ENCODE peak calls at places on chromosomes 2 and 18, in five cellular contexts. Q, K, U, H and C are unnamed samples. For H3K27me3, the result is how much of the 10 kb centered on the place peaks cover.

GRCh38 chr2:146143971-146144370 is 1624.1 kb upstream of the ZEB2 start:
- DNase-seq in Q (no peak), K (no peak), U (no peak), H (no peak), C (no peak)

GRCh38 chr2:40760071-40760666 is 308.3 kb upstream of the SLC8A1 start:
- DNase-seq in Q (no peak), K (no peak), U (peak), H (peak), C (no peak)

GRCh38 chr18:11251229-11251890 is 102.0 kb upstream of the PIEZO2 start:
- DNase-seq in Q (no peak), K (no peak), U (no peak), H (no peak), C (no peak)

GRCh38 chr18:74897971-74898657 is 300.4 kb downstream of the ZNF407 start:
- DNase-seq in Q (no peak), K (no peak), U (no peak), H (no peak), C (no peak)

GRCh38 chr2:196801578-196801977 is 2.1 kb upstream of the GTF3C3 start:
- DNase-seq in Q (no peak), K (no peak), U (no peak), H (no peak), C (no peak)

GRCh38 chr2:33272001-33272400 is 204.4 kb upstream of the RASGRP3 start:
- DNase-seq in Q (no peak), K (no peak), U (no peak), H (no peak), C (no peak)

GRCh38 chr2:216049452-216049851 is 32.2 kb downstream of the PECR start:
- DNase-seq in Q (no peak), K (no peak), U (no peak), H (no peak), C (no peak)

GRCh38 chr2:234919711-234920110 is 32.1 kb upstream of the SH3BP4 start:
- DNase-seq in Q (no peak), K (no peak), U (no peak), H (no peak), C (no peak)

GRCh38 chr2:189204322-189204941 is 24.9 kb upstream of the COL5A2 start:
- DNase-seq in Q (no peak), K (no peak), U (peak), H (no peak), C (no peak)

GRCh38 chr2:240410808-240411207 is 24.7 kb upstream of the GPC1 start:
- DNase-seq in Q (no peak), K (no peak), U (no peak), H (no peak), C (no peak)

GRCh38 chr2:217844696-217845095 is 158.1 kb downstream of the TNS1 start:
- DNase-seq in Q (no peak), K (no peak), U (no peak), H (no peak), C (no peak)

GRCh38 chr2:20012282-20013060 is at the start of gene MATN3:
- DNase-seq in Q (peak), K (peak), U (no peak), H (peak), C (no peak)

GRCh38 chr2:130824492-130825061 is 12.1 kb upstream of the ARHGEF4 start:
- DNase-seq in Q (no peak), K (no peak), U (no peak), H (peak), C (peak)

GRCh38 chr2:8306530-8307351 is 375.1 kb upstream of the ID2 start:
- DNase-seq in Q (no peak), K (no peak), U (no peak), H (no peak), C (no peak)

GRCh38 chr2:95051636-95052035 is 26.1 kb downstream of the MAL start:
- DNase-seq in Q (no peak), K (no peak), U (no peak), H (no peak), C (no peak)

GRCh38 chr2:140128909-140129308 is 1348.7 kb upstream of the NXPH2 start:
- DNase-seq in Q (no peak), K (no peak), U (no peak), H (no peak), C (no peak)

GRCh38 chr2:45627911-45628310 is 16.8 kb upstream of the SRBD1 start:
- DNase-seq in Q (no peak), K (no peak), U (no peak), H (no peak), C (no peak)

GRCh38 chr2:84958135-84959044 is 12.6 kb upstream of the KCMF1 start:
- DNase-seq in Q (peak), K (no peak), U (peak), H (peak), C (no peak)

GRCh38 chr2:239897596-239898235 is 127.4 kb downstream of the NDUFA10 start:
- DNase-seq in Q (no peak), K (no peak), U (no peak), H (no peak), C (no peak)

GRCh38 chr18:64337018-64337417 is 188.1 kb upstream of the LINC00305 start:
- DNase-seq in Q (no peak), K (no peak), U (no peak), H (no peak), C (no peak)

GRCh38 chr2:61423714-61424113 is 47.2 kb downstream of the USP34 start:
- DNase-seq in Q (no peak), K (no peak), U (no peak), H (no peak), C (no peak)

GRCh38 chr2:69306897-69307695 is 79.9 kb downstream of the GFPT1 start:
- DNase-seq in Q (peak), K (peak), U (peak), H (peak), C (peak)

GRCh38 chr2:10304458-10305253 is 2.0 kb downstream of the HPCAL1 start:
- DNase-seq in Q (no peak), K (no peak), U (no peak), H (no peak), C (no peak)

GRCh38 chr2:284896-285492 is 2.9 kb downstream of the ALKAL2 start:
- DNase-seq in Q (no peak), K (no peak), U (no peak), H (no peak), C (no peak)

GRCh38 chr2:136785215-136785614 is 19.9 kb downstream of the THSD7B start:
- DNase-seq in Q (no peak), K (no peak), U (no peak), H (no peak), C (no peak)

GRCh38 chr2:159064446-159065301 is 96.2 kb downstream of the TANC1 start:
- DNase-seq in Q (no peak), K (no peak), U (no peak), H (peak), C (no peak)

GRCh38 chr2:98027535-98027934 is 31.8 kb upstream of the TMEM131 start:
- DNase-seq in Q (no peak), K (no peak), U (no peak), H (no peak), C (no peak)

GRCh38 chr2:183803596-183803995 is 679.4 kb downstream of the NUP35 start:
- DNase-seq in Q (no peak), K (no peak), U (no peak), H (no peak), C (no peak)

GRCh38 chr2:9710311-9710710 is 79.5 kb upstream of the YWHAQ start:
- DNase-seq in Q (no peak), K (no peak), U (no peak), H (no peak), C (no peak)

GRCh38 chr2:109330056-109330455 is 201.1 kb downstream of the SH3RF3 start:
- DNase-seq in Q (no peak), K (no peak), U (no peak), H (no peak), C (no peak)

GRCh38 chr2:25098558-25099486 is 56.9 kb downstream of the EFR3B start:
- DNase-seq in Q (no peak), K (no peak), U (no peak), H (peak), C (no peak)

GRCh38 chr2:188813315-188813714 is 160.9 kb upstream of the COL3A1 start:
- DNase-seq in Q (no peak), K (no peak), U (no peak), H (no peak), C (no peak)

GRCh38 chr2:46887028-46887885 is 28.3 kb downstream of the MCFD2 start:
- DNase-seq in Q (no peak), K (no peak), U (no peak), H (no peak), C (no peak)

GRCh38 chr18:55337908-55338521 is 250.0 kb downstream of the TCF4 start:
- DNase-seq in Q (no peak), K (peak), U (no peak), H (no peak), C (peak)

GRCh38 chr2:6526093-6526824 is 339.4 kb downstream of the CMPK2 start:
- DNase-seq in Q (no peak), K (no peak), U (peak), H (peak), C (no peak)

GRCh38 chr2:157418215-157418614 is 25.7 kb downstream of the CYTIP start:
- DNase-seq in Q (no peak), K (no peak), U (no peak), H (no peak), C (no peak)

GRCh38 chr2:197873293-197873701 is 68.9 kb downstream of the PLCL1 start:
- DNase-seq in Q (no peak), K (no peak), U (no peak), H (peak), C (peak)

GRCh38 chr2:72754628-72755320 is 71.1 kb downstream of the EXOC6B start:
- DNase-seq in Q (no peak), K (no peak), U (no peak), H (no peak), C (no peak)

GRCh38 chr2:28613616-28614501 is 118.0 kb downstream of the PLB1 start:
- DNase-seq in Q (no peak), K (no peak), U (peak), H (no peak), C (no peak)

GRCh38 chr2:157194097-157194688 is 63.3 kb upstream of the GALNT5 start:
- DNase-seq in Q (no peak), K (no peak), U (peak), H (peak), C (peak)

GRCh38 chr18:62324355-62324828 is 718 bp upstream of the TNFRSF11A start:
- DNase-seq in Q (no peak), K (no peak), U (no peak), H (peak), C (no peak)
- H3K27me3 ChIP-seq in Q (under half), K (half or more), U (under half), H (under half), C (under half)

GRCh38 chr2:148545387-148546256 is 98.9 kb upstream of the EPC2 start:
- DNase-seq in Q (no peak), K (no peak), U (no peak), H (no peak), C (no peak)
- H3K27me3 ChIP-seq in Q (under half), K (under half), U (under half), H (under half), C (under half)

DNA sequence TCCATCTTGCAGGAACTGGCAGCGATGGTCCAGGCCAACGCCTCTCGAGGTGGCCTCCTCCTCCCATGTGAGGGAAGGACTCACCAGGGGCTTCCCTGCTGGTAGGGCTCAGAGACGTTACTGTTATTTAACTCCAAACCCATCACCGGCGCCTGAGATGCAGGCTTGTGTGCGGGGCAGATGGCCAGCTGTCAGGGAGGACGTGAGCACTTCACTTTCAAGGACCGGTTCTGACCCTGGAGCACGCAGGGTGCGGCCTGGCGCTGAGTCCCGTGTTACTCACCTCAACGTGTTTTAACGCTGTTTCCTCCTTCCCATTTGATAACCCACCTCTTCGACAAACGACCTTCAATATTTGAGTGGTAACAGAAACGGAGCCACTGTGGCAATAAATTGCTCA is 350.2 kb downstream of the ZNF516 start:
- DNase-seq in Q (no peak), K (no peak), U (no peak), H (no peak), C (no peak)
- H3K27me3 ChIP-seq in Q (under half), K (under half), U (under half), H (under half), C (under half)

DNA sequence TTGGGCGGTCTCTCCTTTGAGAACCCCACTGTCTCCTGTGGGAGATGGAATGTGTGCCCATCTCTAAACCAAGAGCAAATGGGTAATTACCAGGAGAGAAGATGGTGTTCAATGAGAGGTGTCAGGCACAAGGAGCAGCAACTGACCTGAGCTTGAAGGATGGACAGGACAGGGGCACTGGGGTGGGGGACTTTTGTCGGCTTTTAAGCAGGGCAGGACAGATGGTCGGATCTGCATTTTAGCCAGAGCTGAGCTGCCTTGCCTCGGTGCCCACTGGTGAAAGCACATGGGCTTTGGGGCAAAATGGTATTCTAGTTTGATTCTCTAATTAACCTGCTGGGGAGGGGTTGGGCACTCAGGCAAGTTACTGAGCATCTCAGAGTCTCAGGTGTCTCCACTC is 98.0 kb downstream of the INHBB start:
- DNase-seq in Q (no peak), K (no peak), U (no peak), H (no peak), C (no peak)
- H3K27me3 ChIP-seq in Q (under half), K (half or more), U (under half), H (under half), C (under half)

DNA sequence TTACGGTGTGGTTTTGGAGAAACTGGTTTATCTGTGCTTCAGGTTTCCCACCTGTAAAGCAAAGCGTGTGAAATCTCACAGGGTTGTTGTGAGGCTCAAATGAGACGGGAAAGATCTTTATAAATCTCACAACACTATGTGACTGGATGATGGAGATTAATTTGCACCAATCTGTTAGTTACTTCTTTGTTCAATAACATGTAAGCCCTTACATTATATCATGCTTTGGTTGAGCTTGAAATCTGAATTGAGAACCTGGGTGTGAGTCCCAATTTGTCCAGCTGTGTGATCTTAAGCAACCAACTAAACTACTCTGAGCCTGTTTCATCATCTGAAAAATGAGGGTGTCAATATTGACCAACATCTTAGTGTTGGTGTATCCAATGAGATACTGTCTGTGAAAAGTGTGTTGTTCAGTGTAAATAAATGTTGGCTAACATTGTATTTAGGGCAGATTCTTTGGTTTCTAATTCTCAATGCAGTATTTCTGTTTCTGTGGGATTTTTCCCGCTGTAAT is 741 bp upstream of the GCKR start:
- DNase-seq in Q (no peak), K (no peak), U (no peak), H (no peak), C (no peak)
- H3K27me3 ChIP-seq in Q (under half), K (under half), U (under half), H (under half), C (under half)

DNA sequence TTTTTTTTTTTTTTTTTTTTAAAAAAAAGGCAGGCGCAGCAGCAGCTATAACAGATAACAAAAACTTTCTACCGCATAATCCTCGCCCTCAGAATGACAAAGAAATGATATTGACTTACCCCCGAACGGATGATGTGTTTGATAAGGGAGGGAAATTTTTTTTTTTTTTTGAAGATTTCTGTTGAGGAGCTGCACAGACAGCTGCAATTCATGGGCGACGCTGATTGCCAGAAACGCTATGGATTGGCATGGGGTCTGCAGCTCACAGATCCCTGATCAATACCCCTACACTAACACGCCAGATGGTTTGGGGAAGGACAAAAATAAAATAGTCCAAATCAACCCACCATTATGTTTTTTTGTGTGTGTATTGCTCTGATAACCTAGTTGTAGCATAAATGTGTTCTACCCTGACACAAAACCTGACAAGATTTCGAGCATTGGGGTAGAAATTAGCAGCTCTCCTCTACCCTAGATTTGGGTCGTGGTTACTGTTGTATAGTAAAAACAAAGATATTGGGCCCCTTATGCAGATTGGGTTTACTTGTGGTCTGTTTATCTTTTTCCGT is 3.6 kb upstream of the ONECUT2 start:
- DNase-seq in Q (no peak), K (no peak), U (no peak), H (peak), C (no peak)
- H3K27me3 ChIP-seq in Q (half or more), K (half or more), U (under half), H (under half), C (half or more)

GRCh38 chr2:176395273-176395854 is 126.1 kb downstream of the MTX2 start:
- DNase-seq in Q (no peak), K (no peak), U (no peak), H (no peak), C (no peak)

GRCh38 chr2:176390276-176390675 is 121.0 kb downstream of the MTX2 start:
- DNase-seq in Q (no peak), K (no peak), U (no peak), H (no peak), C (no peak)

GRCh38 chr2:176391020-176391419 is 121.8 kb downstream of the MTX2 start:
- DNase-seq in Q (no peak), K (no peak), U (no peak), H (no peak), C (no peak)

GRCh38 chr2:176392744-176393414 is 123.6 kb downstream of the MTX2 start:
- DNase-seq in Q (no peak), K (no peak), U (no peak), H (peak), C (no peak)

DNA sequence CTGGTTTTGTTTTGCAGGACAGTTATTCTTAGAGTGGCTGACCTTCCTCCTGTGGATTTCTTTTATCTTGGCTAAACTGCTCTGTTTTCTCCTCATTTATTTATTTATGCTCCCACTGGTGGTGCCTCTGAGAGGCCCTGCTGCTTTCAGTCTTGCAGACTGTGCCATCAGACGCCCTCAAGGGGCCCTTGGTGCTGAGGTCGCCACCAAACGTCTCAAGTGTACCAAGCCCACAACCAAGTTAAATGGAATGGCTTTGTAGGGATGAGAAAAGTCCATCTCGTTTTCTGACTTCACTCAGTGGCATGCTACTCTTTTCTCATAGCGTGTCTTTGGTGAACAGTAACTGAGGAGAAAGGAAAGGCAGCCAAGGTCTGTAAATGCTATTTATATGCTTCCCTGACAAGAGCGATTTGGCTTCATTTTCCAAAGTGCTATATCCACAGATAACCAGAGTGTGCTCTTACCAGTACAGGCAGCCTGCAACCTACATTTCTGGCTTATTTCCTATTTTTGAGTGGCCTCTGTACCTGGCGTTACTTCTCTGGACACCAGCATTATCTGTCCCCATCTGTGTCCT is 123.0 kb downstream of the MTX2 start:
- DNase-seq in Q (no peak), K (no peak), U (no peak), H (no peak), C (no peak)
- H3K27me3 ChIP-seq in Q (under half), K (under half), U (under half), H (under half), C (under half)